ENCODE peak calls at places on chromosomes 4 and X, in four cellular contexts. B is heart right ventricle, V is right lobe of liver, L is GM23248. O is an unnamed sample.
A peak's percentile ranks its signal among the peaks of the same experiment; 100 is the strongest.

GRCh38 chr4:84263415-84263814 is 235.7 kb downstream of the NKX6-1 start:
- DNase-seq in B (no peak), L (no peak), V (no peak), O (no peak)

GRCh38 chrX:23465105-23465791 is 130.6 kb downstream of the PTCHD1 start:
- DNase-seq in B (no peak), V (no peak), L (no peak), O (no peak)

GRCh38 chr4:3786196-3786869 is 20.1 kb downstream of the ADRA2C start:
- DNase-seq in L (peak; percentile 16), B (no peak), V (peak; percentile 93), O (no peak)

GRCh38 chr4:184066584-184067300 is 150.9 kb downstream of the ENPP6 start:
- DNase-seq in B (no peak), V (no peak), L (no peak), O (no peak)

GRCh38 chrX:7926501-7926900 is 712 bp downstream of the PNPLA4 start:
- DNase-seq in L (peak; percentile 10), B (no peak), V (no peak), O (no peak)

GRCh38 chr4:151719045-151719743 is 41.6 kb downstream of the GATB start:
- DNase-seq in L (no peak), V (no peak), B (peak; percentile 30), O (no peak)

GRCh38 chr4:28973591-28974350 is 1746.4 kb upstream of the PCDH7 start:
- DNase-seq in B (no peak), L (peak; percentile 1), V (no peak), O (peak; percentile 20)

GRCh38 chr4:3305610-3306371 is 13.0 kb downstream of the RGS12 start:
- DNase-seq in V (peak; percentile 41), B (no peak), L (peak; percentile 77), O (no peak)

GRCh38 chrX:128739539-128739938 is 687.3 kb upstream of the ACTRT1 start:
- DNase-seq in B (no peak), L (no peak), V (no peak), O (no peak)

GRCh38 chr4:64545593-64545992 is 136.3 kb upstream of the TECRL start:
- DNase-seq in B (no peak), V (no peak), L (no peak), O (no peak)

GRCh38 chr4:94442251-94442650 is 9.5 kb upstream of the PDLIM5 start:
- DNase-seq in L (no peak), B (no peak), V (no peak), O (no peak)

GRCh38 chrX:555589-556220 is 74.9 kb upstream of the SHOX start:
- DNase-seq in V (no peak), L (no peak), B (no peak), O (no peak)

GRCh38 chr4:183638436-183638835 is 20.5 kb downstream of the RWDD4 start:
- DNase-seq in B (no peak), L (peak; percentile 74), V (no peak), O (no peak)

GRCh38 chr4:140233811-140234696 is 80.1 kb upstream of the MAML3 start:
- DNase-seq in B (no peak), V (no peak), L (peak; percentile 70), O (peak; percentile 69)

GRCh38 chr4:87901426-87901825 is 68.7 kb downstream of the MEPE start:
- DNase-seq in V (no peak), L (peak; percentile 21), B (no peak), O (peak; percentile 7)

GRCh38 chr4:40333921-40334352 is 1.2 kb upstream of the CHRNA9 start:
- DNase-seq in B (no peak), L (peak; percentile 91), V (no peak), O (peak; percentile 68)

GRCh38 chr4:141155586-141155985 is 22.3 kb upstream of the RNF150 start:
- DNase-seq in B (no peak), L (peak; percentile 10), V (no peak), O (no peak)

GRCh38 chr4:139223682-139224317 is 46.8 kb upstream of the ELF2 start:
- DNase-seq in L (peak; percentile 69), V (no peak), B (peak; percentile 23), O (peak; percentile 59)

GRCh38 chrX:125673758-125674157 is 354.1 kb downstream of the TEX13C start:
- DNase-seq in B (no peak), L (no peak), V (no peak), O (no peak)

GRCh38 chrX:102835504-102836146 is 101.4 kb upstream of the RAB40AL start:
- DNase-seq in V (no peak), L (peak; percentile 52), B (no peak), O (peak; percentile 43)

GRCh38 chr4:101596786-101597185 is 193.7 kb upstream of the BANK1 start:
- DNase-seq in V (no peak), L (no peak), B (no peak), O (no peak)

GRCh38 chrX:119482497-119483480 is 14.5 kb downstream of the SLC25A5 start:
- DNase-seq in L (peak; percentile 71), V (peak; percentile 83), B (peak; percentile 71), O (peak; percentile 35)

GRCh38 chr4:71198958-71199357 is 139.9 kb upstream of the SLC4A4 start:
- DNase-seq in V (no peak), B (no peak), L (no peak), O (no peak)

GRCh38 chrX:117215683-117216082 is 752.9 kb upstream of the CT83 start:
- DNase-seq in V (no peak), L (no peak), B (no peak), O (no peak)

GRCh38 chr4:12723849-12724447 is 760.2 kb downstream of the RAB28 start:
- DNase-seq in V (no peak), L (peak; percentile 15), B (no peak), O (no peak)

GRCh38 chr4:125520258-125520990 is 205.7 kb downstream of the FAT4 start:
- DNase-seq in V (no peak), B (no peak), L (no peak), O (peak; percentile 43)

GRCh38 chr4:3721627-3722026 is 44.6 kb upstream of the ADRA2C start:
- DNase-seq in L (no peak), B (peak; percentile 0), V (no peak), O (no peak)

GRCh38 chr4:47716017-47716416 is 121.8 kb downstream of the CORIN start:
- DNase-seq in B (no peak), V (no peak), L (no peak), O (no peak)

GRCh38 chr4:182885022-182885737 is 32.0 kb downstream of the DCTD start:
- DNase-seq in B (no peak), V (no peak), L (no peak), O (no peak)

GRCh38 chr4:45327544-45327943 is 601.2 kb upstream of the GNPDA2 start:
- DNase-seq in V (no peak), L (no peak), B (no peak), O (no peak)

GRCh38 chr4:1964971-1965370 is 43.8 kb downstream of the NELFA start:
- DNase-seq in L (no peak), B (no peak), V (no peak), O (no peak)
- H3K27me3 ChIP-seq in L (no peaks in the 10 kb centered on the region), B (no peaks in the 10 kb centered on the region), V (no peaks in the 10 kb centered on the region), O (no peaks in the 10 kb centered on the region)

GRCh38 chrX:136162827-136163427 is 15.6 kb downstream of the FHL1 start:
- DNase-seq in L (peak; percentile 73), V (no peak), B (peak; percentile 55), O (peak; percentile 38)

GRCh38 chrX:136168929-136169735 is 21.8 kb downstream of the FHL1 start:
- DNase-seq in V (no peak), L (peak; percentile 86), B (peak; percentile 28), O (peak; percentile 87)

GRCh38 chrX:136163694-136164093 is 16.4 kb downstream of the FHL1 start:
- DNase-seq in V (no peak), L (peak; percentile 55), B (no peak), O (no peak)

GRCh38 chrX:136170109-136170800 is 22.9 kb downstream of the FHL1 start:
- DNase-seq in L (peak; percentile 67), B (no peak), V (no peak), O (no peak)

DNA sequence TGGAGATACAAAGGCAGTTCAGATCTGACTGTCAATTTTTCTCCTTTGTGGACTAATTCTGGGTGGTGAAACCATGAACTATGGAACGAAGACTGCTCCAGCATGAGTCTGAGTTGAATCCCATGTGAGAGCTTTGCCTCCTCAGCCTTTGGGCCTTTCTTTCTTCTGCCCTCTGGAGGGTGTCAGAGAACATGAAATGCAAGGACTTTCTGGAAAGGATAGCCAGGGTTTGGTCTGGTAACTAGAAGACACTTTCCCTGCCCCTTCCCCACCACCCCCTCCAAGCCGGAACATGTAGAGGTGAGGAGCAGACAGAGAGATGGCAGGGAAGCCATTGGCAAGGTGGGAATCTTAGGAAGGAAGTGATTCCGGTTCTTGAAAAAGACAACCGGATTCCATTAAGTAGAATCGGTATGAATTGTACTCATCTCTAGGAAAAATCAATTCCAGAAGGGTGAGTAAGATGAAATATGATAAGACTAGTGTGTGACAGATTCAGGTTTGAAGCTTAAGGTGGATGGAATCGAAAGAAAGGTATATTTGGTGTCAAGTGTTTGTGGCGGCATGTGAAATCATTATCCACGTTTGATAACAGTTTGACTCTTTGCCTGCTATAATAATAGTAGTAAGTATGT is 19.0 kb downstream of the FHL1 start:
- DNase-seq in B (no peak), L (peak; percentile 68), V (no peak), O (no peak)
- H3K27ac ChIP-seq in B (peak overlapping the region; percentile 87), L (no peak overlapping the region), V (no peak overlapping the region), O (no peak overlapping the region)

GRCh38 chrX:87374324-87374723 is 143.3 kb upstream of the KLHL4 start:
- DNase-seq in L (no peak), V (no peak), B (no peak), O (no peak)

DNA sequence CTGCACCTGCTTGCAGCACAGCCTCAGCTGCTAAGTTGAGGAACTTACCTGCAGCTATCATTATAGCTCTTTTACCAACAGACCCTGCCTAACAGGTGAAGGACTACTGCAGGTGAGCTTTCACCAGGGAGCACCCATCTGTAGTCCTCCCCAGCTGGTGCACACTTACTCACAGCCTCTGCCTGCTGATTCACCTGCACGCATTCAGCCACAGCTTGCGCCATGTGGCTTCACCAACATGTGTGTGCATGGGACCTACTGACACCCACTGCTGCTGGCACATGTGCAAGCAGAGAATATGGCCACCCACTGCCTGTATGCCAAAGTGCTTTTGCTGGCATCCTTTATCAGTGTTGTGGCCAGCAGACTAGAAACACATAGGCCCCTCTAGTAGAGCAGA is 146.7 kb upstream of the KLHL4 start:
- DNase-seq in L (no peak), B (no peak), V (no peak), O (no peak)
- H3K27me3 ChIP-seq in L (no peaks in the 10 kb centered on the region), B (no peaks in the 10 kb centered on the region), V (no peaks in the 10 kb centered on the region), O (no peaks in the 10 kb centered on the region)

GRCh38 chr4:99411041-99411440 is 24.1 kb downstream of the ADH7 start:
- DNase-seq in B (no peak), L (no peak), V (no peak), O (no peak)

GRCh38 chr4:99410075-99410474 is 25.1 kb downstream of the ADH7 start:
- DNase-seq in B (no peak), V (peak; percentile 54), L (no peak), O (no peak)

GRCh38 chr4:99405433-99406115 is 29.6 kb downstream of the ADH7 start:
- DNase-seq in B (peak; percentile 12), L (peak; percentile 83), V (no peak), O (peak; percentile 72)

GRCh38 chr4:99404595-99405287 is 30.4 kb downstream of the ADH7 start:
- DNase-seq in V (no peak), B (no peak), L (peak; percentile 93), O (peak; percentile 92)

GRCh38 chr4:99408346-99408745 is 26.8 kb downstream of the ADH7 start:
- DNase-seq in V (no peak), B (no peak), L (no peak), O (no peak)
- H3K27ac ChIP-seq in V (peak overlapping the region; percentile 70), B (no peak overlapping the region), L (no peak overlapping the region), O (no peak overlapping the region)

O was measured in brain microvascular endothelial cell.